ENCODE peak calls at places on chromosomes 6 and 20, in five cellular contexts. T is stimulated activated CD4-positive, alpha-beta T cell treated with anti-CD3 and anti-CD28 coated beads, Interleukin-12 subunit alpha, Interleukin-12 subunit beta, amount 100 ng/mL, for 4 hours; F is osteocyte; A is RPMI7951; M is body of pancreas. U is an unnamed sample.

GRCh38 chr6:53195048-53195447 is 46.4 kb upstream of the GCM1 start:
- DNase-seq in M (no peak), F (no peak), A (no peak), T (no peak), U (no peak)

GRCh38 chr20:33984320-33984719 is 9.4 kb upstream of the RALY start:
- DNase-seq in M (no peak), A (no peak), T (no peak), F (no peak), U (no peak)

GRCh38 chr6:83199865-83200230 is 6.7 kb downstream of the RWDD2A start:
- DNase-seq in M (no peak), F (no peak), T (no peak), A (peak; percentile 85), U (no peak)

GRCh38 chr6:124881898-124882579 is 80.2 kb upstream of the RNF217 start:
- DNase-seq in T (no peak), A (peak; percentile 90), F (no peak), M (no peak), U (no peak)

GRCh38 chr6:7554533-7555275 is 13.2 kb downstream of the DSP start:
- DNase-seq in T (no peak), M (no peak), A (no peak), F (no peak), U (no peak)

GRCh38 chr6:154404791-154405400 is 48.3 kb upstream of the IPCEF1 start:
- DNase-seq in F (no peak), T (no peak), M (no peak), A (peak; percentile 55), U (no peak)

GRCh38 chr6:113352029-113352801 is 504.9 kb upstream of the MARCKS start:
- DNase-seq in F (no peak), A (peak; percentile 93), M (peak; percentile 6), T (no peak), U (peak; percentile 55)

GRCh38 chr6:47066418-47066817 is 24.3 kb upstream of the ADGRF1 start:
- DNase-seq in F (no peak), A (no peak), T (no peak), M (no peak), U (no peak)

GRCh38 chr20:32386091-32386490 is 28.0 kb downstream of the ASXL1 start:
- DNase-seq in T (no peak), F (no peak), A (no peak), M (no peak), U (no peak)

GRCh38 chr6:122701666-122702065 is 77.8 kb upstream of the FABP7 start:
- DNase-seq in M (no peak), A (no peak), T (no peak), F (no peak), U (no peak)

GRCh38 chr6:129281173-129281796 is 398.3 kb downstream of the LAMA2 start:
- DNase-seq in M (no peak), T (no peak), A (no peak), F (no peak), U (no peak)

U was measured in stomach.